ENCODE peak calls at places on chromosome 16, in five cellular contexts. One of them, this sample, is unnamed.
A peak's percentile ranks its signal among the peaks of the same experiment; 100 is the strongest.

GRCh38 chr16:9971907-9972306 is 210.3 kb downstream of the GRIN2A start:
- DNase-seq in endothelial cell: no peak
- DNase-seq in Calu3: no peak
- DNase-seq in HL-60: no peak
- DNase-seq in A549: no peak
- DNase-seq in this sample: no peak

GRCh38 chr16:10883004-10883403 is 6.0 kb downstream of the CIITA start:
- DNase-seq in endothelial cell: no peak
- DNase-seq in Calu3: peak; percentile 82
- DNase-seq in HL-60: no peak
- DNase-seq in A549: no peak
- DNase-seq in this sample: no peak

GRCh38 chr16:57533366-57533617 is 3.1 kb downstream of the CCDC102A start:
- DNase-seq in endothelial cell: no peak
- DNase-seq in Calu3: no peak
- DNase-seq in HL-60: no peak
- DNase-seq in A549: no peak
- DNase-seq in this sample: no peak

GRCh38 chr16:30724641-30725464 is 23.4 kb upstream of the PHKG2 start:
- DNase-seq in endothelial cell: no peak
- DNase-seq in Calu3: no peak
- DNase-seq in HL-60: peak; percentile 70
- DNase-seq in A549: no peak
- DNase-seq in this sample: no peak

GRCh38 chr16:25138130-25138529 is 26.6 kb downstream of the LCMT1 start:
- DNase-seq in endothelial cell: no peak
- DNase-seq in Calu3: no peak
- DNase-seq in HL-60: no peak
- DNase-seq in A549: no peak
- DNase-seq in this sample: no peak

GRCh38 chr16:598823-599739 is 9.2 kb downstream of the RAB40C start:
- DNase-seq in endothelial cell: no peak
- DNase-seq in Calu3: no peak
- DNase-seq in HL-60: no peak
- DNase-seq in A549: no peak
- DNase-seq in this sample: no peak

GRCh38 chr16:29835926-29836325 is 15.7 kb downstream of the MVP start:
- DNase-seq in endothelial cell: no peak
- DNase-seq in Calu3: no peak
- DNase-seq in HL-60: no peak
- DNase-seq in A549: no peak
- DNase-seq in this sample: no peak

GRCh38 chr16:1075546-1075945 is 3.0 kb downstream of the SSTR5 start:
- DNase-seq in endothelial cell: no peak
- DNase-seq in Calu3: no peak
- DNase-seq in HL-60: no peak
- DNase-seq in A549: no peak
- DNase-seq in this sample: no peak

GRCh38 chr16:74622005-74622404 is 15.1 kb upstream of the GLG1 start:
- DNase-seq in endothelial cell: no peak
- DNase-seq in Calu3: no peak
- DNase-seq in HL-60: no peak
- DNase-seq in A549: no peak
- DNase-seq in this sample: no peak

GRCh38 chr16:75402174-75402820 is 31.0 kb downstream of the CFDP1 start:
- DNase-seq in endothelial cell: no peak
- DNase-seq in Calu3: no peak
- DNase-seq in HL-60: no peak
- DNase-seq in A549: no peak
- DNase-seq in this sample: no peak

GRCh38 chr16:56047307-56048234 is 143.7 kb upstream of the GNAO1 start:
- DNase-seq in endothelial cell: no peak
- DNase-seq in Calu3: no peak
- DNase-seq in HL-60: no peak
- DNase-seq in A549: no peak
- DNase-seq in this sample: no peak

GRCh38 chr16:82331974-82332750 is 162.1 kb upstream of the MPHOSPH6 start:
- DNase-seq in endothelial cell: no peak
- DNase-seq in Calu3: no peak
- DNase-seq in HL-60: no peak
- DNase-seq in A549: no peak
- DNase-seq in this sample: no peak

GRCh38 chr16:15887283-15887682 is 1.1 kb downstream of the CEP20 start:
- DNase-seq in endothelial cell: no peak
- DNase-seq in Calu3: no peak
- DNase-seq in HL-60: no peak
- DNase-seq in A549: no peak
- DNase-seq in this sample: no peak

GRCh38 chr16:79911660-79912059 is 311.1 kb upstream of the MAF start:
- DNase-seq in endothelial cell: no peak
- DNase-seq in Calu3: no peak
- DNase-seq in HL-60: no peak
- DNase-seq in A549: no peak
- DNase-seq in this sample: no peak
- TF ChIP-seq CTCF in endothelial cell: no peak
- TF ChIP-seq CTCF in Calu3: no peak
- TF ChIP-seq CTCF in HL-60: no peak
- TF ChIP-seq CTCF in A549: no peak
- TF ChIP-seq CTCF in this sample: no peak

GRCh38 chr16:4884209-4884608 is 36.9 kb downstream of the UBN1 start:
- DNase-seq in endothelial cell: no peak
- DNase-seq in Calu3: no peak
- DNase-seq in HL-60: no peak
- DNase-seq in A549: no peak
- DNase-seq in this sample: no peak

GRCh38 chr16:4883501-4883900 is 36.2 kb downstream of the UBN1 start:
- DNase-seq in endothelial cell: no peak
- DNase-seq in Calu3: no peak
- DNase-seq in HL-60: no peak
- DNase-seq in A549: no peak
- DNase-seq in this sample: no peak

GRCh38 chr16:4884972-4885874 is 37.9 kb downstream of the UBN1 start:
- DNase-seq in endothelial cell: no peak
- DNase-seq in Calu3: no peak
- DNase-seq in HL-60: no peak
- DNase-seq in A549: no peak
- DNase-seq in this sample: no peak

GRCh38 chr16:4882261-4882632 is 35.0 kb downstream of the UBN1 start:
- DNase-seq in endothelial cell: no peak
- DNase-seq in Calu3: no peak
- DNase-seq in HL-60: no peak
- DNase-seq in A549: no peak
- DNase-seq in this sample: peak; percentile 67

GRCh38 chr16:4882633-4883285 is 35.5 kb downstream of the UBN1 start:
- DNase-seq in endothelial cell: no peak
- DNase-seq in Calu3: peak; percentile 91
- DNase-seq in HL-60: no peak
- DNase-seq in A549: no peak
- DNase-seq in this sample: no peak
- TF ChIP-seq CTCF in endothelial cell: no peak
- TF ChIP-seq CTCF in Calu3: no peak
- TF ChIP-seq CTCF in HL-60: no peak
- TF ChIP-seq CTCF in A549: no peak
- TF ChIP-seq CTCF in this sample: no peak

GRCh38 chr16:73021866-73022495 is 25.9 kb downstream of the ZFHX3 start:
- DNase-seq in endothelial cell: no peak
- DNase-seq in Calu3: no peak
- DNase-seq in HL-60: no peak
- DNase-seq in A549: no peak
- DNase-seq in this sample: no peak

GRCh38 chr16:73023752-73024570 is 24.0 kb downstream of the ZFHX3 start:
- DNase-seq in endothelial cell: no peak
- DNase-seq in Calu3: no peak
- DNase-seq in HL-60: no peak
- DNase-seq in A549: no peak
- DNase-seq in this sample: no peak

GRCh38 chr16:73023320-73023719 is 24.6 kb downstream of the ZFHX3 start:
- DNase-seq in endothelial cell: no peak
- DNase-seq in Calu3: no peak
- DNase-seq in HL-60: no peak
- DNase-seq in A549: no peak
- DNase-seq in this sample: no peak

GRCh38 chr16:73020409-73020884 is 27.5 kb downstream of the ZFHX3 start:
- DNase-seq in endothelial cell: no peak
- DNase-seq in Calu3: peak; percentile 87
- DNase-seq in HL-60: no peak
- DNase-seq in A549: peak; percentile 90
- DNase-seq in this sample: peak; percentile 88

DNA sequence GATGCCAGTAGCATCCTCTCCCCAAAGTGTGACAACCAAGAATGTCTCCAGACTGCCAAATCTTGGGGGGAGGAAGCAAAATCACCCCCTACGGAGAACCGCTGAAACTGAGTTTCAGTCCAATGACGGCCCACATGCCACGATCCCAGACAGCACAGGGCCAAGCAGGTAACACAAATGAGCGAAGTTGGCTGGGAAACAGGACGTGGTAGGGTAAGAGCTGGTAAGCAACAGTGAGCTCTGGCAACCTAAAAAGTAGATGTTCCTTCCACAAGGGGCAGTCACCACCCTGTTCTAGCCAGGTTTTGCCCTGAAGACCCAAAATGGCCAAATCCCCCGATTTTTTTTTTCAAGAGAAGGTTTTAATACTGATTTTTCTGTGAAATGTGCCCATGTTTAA is 25.4 kb downstream of the ZFHX3 start:
- DNase-seq in endothelial cell: no peak
- DNase-seq in Calu3: no peak
- DNase-seq in HL-60: no peak
- DNase-seq in A549: no peak
- DNase-seq in this sample: no peak
- TF ChIP-seq CTCF in endothelial cell: no peak
- TF ChIP-seq CTCF in Calu3: no peak
- TF ChIP-seq CTCF in HL-60: no peak
- TF ChIP-seq CTCF in A549: no peak
- TF ChIP-seq CTCF in this sample: no peak

DNA sequence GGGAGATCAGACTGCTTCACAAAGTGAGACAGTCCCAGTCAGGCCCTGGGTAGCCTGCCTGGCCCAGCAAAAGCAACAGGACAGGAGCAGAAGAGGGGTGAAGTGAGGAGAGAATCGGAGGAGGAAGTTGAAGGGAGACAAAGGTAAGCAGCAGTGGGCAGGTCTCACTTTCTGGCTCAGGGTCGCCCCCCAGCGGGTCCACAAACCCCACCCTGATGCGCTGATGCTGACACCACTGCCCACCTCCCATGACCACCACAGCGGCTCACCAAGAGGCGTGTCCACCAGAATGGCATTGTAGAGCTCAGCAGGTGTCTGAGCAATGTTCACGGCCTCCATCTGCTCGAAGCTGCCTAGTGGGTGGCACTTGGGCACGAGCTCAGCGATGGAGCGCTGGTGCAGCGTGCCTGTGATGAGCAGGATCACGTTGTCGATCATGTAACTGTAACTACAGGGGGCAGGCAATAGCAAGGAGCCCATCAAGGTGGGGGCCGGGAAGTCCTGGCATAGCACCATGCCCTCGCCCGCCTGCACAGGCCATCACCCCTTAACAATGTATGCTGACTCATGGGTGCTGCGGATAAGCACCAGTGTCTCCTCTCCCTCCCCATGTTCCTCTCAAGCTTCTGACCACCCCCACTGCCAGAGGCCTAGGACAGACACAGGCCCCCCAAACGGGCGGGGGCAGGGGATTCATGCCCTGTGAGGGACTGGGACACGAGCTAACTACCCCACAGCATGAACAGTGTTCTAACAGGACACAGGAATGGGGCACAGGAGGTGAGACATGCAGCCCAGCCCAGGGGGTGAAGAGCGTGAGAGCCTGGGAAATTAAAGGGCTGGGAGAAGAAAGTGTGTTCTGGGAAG is 13.6 kb downstream of the HSD11B2 start:
- DNase-seq in endothelial cell: no peak
- DNase-seq in Calu3: no peak
- DNase-seq in HL-60: no peak
- DNase-seq in A549: no peak
- DNase-seq in this sample: no peak
- TF ChIP-seq CTCF in endothelial cell: no peak
- TF ChIP-seq CTCF in Calu3: no peak
- TF ChIP-seq CTCF in HL-60: no peak
- TF ChIP-seq CTCF in A549: no peak
- TF ChIP-seq CTCF in this sample: no peak

DNA sequence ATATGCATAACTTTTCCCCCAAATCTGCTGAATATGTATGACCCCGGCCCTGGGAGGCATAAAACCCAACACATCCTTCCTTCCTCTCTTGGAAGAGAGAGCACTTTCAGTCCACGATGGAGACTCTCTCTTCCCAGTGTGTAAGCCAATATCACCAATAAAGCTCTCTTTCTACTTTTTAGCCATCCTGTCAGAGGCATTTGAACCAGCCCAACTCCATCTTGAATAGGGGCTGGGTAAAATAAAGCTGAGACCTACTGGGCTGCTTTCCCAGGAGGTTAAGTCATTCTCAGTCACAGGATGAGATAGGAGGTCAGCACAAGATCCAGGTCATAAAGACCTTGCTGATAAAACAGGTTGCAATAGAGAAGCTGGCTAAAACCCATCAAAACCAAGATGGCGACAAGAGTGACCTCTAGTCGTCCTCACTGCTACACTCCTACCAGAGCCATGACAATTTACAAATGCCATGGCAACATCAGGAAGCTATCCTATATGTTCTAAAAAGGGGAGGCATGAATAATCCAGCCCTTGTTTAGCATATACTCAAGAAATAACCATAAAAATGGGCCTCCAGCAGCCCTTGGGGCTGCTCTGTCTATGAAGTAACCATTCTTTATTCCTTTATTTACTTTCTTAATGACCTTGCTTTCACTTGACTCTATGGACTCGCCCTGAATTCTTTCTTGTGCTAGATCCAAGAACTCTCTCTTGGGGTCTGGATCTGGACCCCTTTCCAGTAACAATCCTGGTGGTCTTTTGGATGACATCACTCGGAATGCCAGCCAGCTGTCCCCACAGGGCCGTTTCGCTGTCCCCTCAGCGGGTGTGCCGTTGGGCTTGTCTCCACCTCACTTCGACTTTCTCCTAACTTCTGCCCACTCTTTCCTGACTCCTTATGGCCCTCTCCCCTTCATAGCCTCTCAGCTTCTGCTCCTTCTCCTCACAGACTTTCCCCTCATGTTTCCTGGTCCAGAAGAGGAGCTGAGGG is 53.4 kb upstream of the NKD1 start:
- DNase-seq in endothelial cell: no peak
- DNase-seq in Calu3: no peak
- DNase-seq in HL-60: no peak
- DNase-seq in A549: no peak
- DNase-seq in this sample: no peak
- TF ChIP-seq CTCF in endothelial cell: no peak
- TF ChIP-seq CTCF in Calu3: no peak
- TF ChIP-seq CTCF in HL-60: no peak
- TF ChIP-seq CTCF in A549: no peak
- TF ChIP-seq CTCF in this sample: no peak